ENCODE peak calls at places on chromosomes 1 and 21, in four cellular contexts. A is HepG2, L is H1, Y is GM12878. F is an unnamed sample.

GRCh38 chr1:220702733-220703704 is 12.9 kb downstream of the C1orf115 start:
- DNase-seq in A (no peak), L (no peak), Y (no peak), F (no peak)

GRCh38 chr1:220817907-220818306 is 31.2 kb downstream of the MTARC1 start:
- DNase-seq in A (no peak), L (no peak), Y (no peak), F (no peak)

GRCh38 chr1:116476321-116476720 is 94.5 kb downstream of the CD58 start:
- DNase-seq in A (no peak), L (no peak), Y (no peak), F (no peak)

GRCh38 chr1:153572569-153573015 is 6.9 kb upstream of the S100A2 start:
- DNase-seq in A (peak), L (no peak), Y (peak), F (peak)

GRCh38 chr1:60073605-60074278 is at the start of gene C1orf87:
- DNase-seq in A (no peak), L (peak), Y (no peak), F (no peak)

GRCh38 chr1:116346943-116347673 is 25.9 kb upstream of the ATP1A1 start:
- DNase-seq in A (no peak), L (no peak), Y (no peak), F (no peak)

GRCh38 chr1:79193211-79194079 is 186.9 kb upstream of the ADGRL4 start:
- DNase-seq in A (no peak), L (peak), Y (peak), F (no peak)

GRCh38 chr1:12552111-12552888 is 65.7 kb downstream of the DHRS3 start:
- DNase-seq in A (no peak), L (no peak), Y (no peak), F (no peak)

GRCh38 chr1:196628838-196629237 is 20.6 kb upstream of the KCNT2 start:
- DNase-seq in A (no peak), L (no peak), Y (no peak), F (no peak)

GRCh38 chr1:1123581-1124507 is 8.0 kb upstream of the C1orf159 start:
- DNase-seq in A (no peak), L (no peak), Y (no peak), F (no peak)

GRCh38 chr1:54404263-54404662 is 1.9 kb downstream of the SSBP3 start:
- DNase-seq in A (no peak), L (no peak), Y (no peak), F (no peak)

GRCh38 chr1:168136709-168137514 is at the start of gene GPR161:
- DNase-seq in A (no peak), L (peak), Y (no peak), F (peak)

GRCh38 chr1:168139070-168139469 is 2.3 kb upstream of the GPR161 start:
- DNase-seq in A (no peak), L (no peak), Y (no peak), F (no peak)

GRCh38 chr1:168135982-168136708 is 585 bp downstream of the GPR161 start:
- DNase-seq in A (no peak), L (peak), Y (no peak), F (peak)

GRCh38 chr1:168137515-168137821 is 738 bp upstream of the GPR161 start:
- DNase-seq in A (no peak), L (no peak), Y (no peak), F (no peak)

GRCh38 chr1:168138134-168138533 is 1.4 kb upstream of the GPR161 start:
- DNase-seq in A (no peak), L (no peak), Y (no peak), F (no peak)
- TF ChIP-seq MAX in A (no peak), L (no peak), Y (no peak), F (no peak)

GRCh38 chr1:50278352-50278878 is 144.8 kb downstream of the DMRTA2 start:
- DNase-seq in A (no peak), L (no peak), Y (no peak), F (peak)
- H3K9ac ChIP-seq in A (no peak), L (no peak), Y (no peak), F (no peak)

GRCh38 chr21:35298757-35299156 is 249.7 kb upstream of the RUNX1 start:
- DNase-seq in A (no peak), L (no peak), Y (no peak), F (no peak)

GRCh38 chr21:35297665-35298064 is 248.6 kb upstream of the RUNX1 start:
- DNase-seq in A (no peak), L (no peak), Y (no peak), F (no peak)

GRCh38 chr21:35303085-35303484 is 254.0 kb upstream of the RUNX1 start:
- DNase-seq in A (no peak), L (no peak), Y (no peak), F (no peak)
- TF ChIP-seq TCF12 in A (no peak), L (no peak), Y (no peak), F (peak)

DNA sequence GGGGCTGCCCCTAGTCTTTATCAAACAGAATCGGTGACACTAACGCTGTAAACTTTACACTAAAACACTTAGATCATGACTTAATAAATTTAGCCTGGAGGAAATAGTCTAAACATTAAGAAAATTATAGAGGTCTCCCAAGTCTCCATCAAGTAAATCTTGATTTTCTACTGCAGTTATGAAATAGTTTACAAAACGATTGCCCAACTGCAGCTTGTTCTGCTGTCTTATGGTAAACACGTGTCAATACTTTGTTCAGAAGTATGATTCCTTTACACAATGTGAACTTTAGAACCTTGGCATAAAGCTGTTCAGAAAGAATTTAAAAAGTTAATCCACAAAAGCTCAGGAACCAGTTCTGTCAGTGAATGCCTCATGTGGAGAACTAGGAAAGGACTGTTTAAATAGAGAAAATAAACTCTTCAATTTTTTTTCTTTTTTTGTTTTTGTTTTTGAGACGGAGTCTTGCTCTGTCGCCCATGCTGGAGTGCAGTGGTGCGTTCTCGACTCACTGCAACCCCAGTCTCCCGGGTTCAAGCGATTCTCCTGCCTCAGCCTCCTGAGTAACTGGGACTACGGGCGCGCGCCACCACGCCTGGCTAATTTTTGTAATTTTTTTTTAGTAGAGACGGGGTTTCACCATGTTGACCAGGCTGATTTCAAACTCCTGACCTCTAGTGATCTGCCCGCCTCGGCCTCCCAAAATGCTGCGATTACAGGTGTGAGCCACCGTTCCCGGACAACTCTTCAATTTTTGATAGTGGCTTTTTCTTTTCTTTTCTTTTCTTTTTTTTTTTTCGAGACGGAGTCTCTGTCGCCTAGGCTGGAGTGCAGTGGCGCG is 1.6 kb downstream of the DDI2 start:
- DNase-seq in A (peak), L (no peak), Y (no peak), F (no peak)
- TF ChIP-seq MAX in A (peak), L (no peak), Y (no peak), F (no peak)

GRCh38 chr21:46239817-46240325 is 11.3 kb upstream of the LSS start:
- DNase-seq in A (no peak), L (no peak), Y (no peak), F (no peak)

GRCh38 chr21:46243325-46243724 is 14.8 kb upstream of the LSS start:
- DNase-seq in A (no peak), L (no peak), Y (no peak), F (no peak)

GRCh38 chr21:46234436-46234950 is 5.9 kb upstream of the LSS start:
- DNase-seq in A (no peak), L (no peak), Y (no peak), F (no peak)

GRCh38 chr21:46237474-46237873 is 8.9 kb upstream of the LSS start:
- DNase-seq in A (no peak), L (no peak), Y (no peak), F (no peak)
- H3K9ac ChIP-seq in A (no peak), L (no peak), Y (no peak), F (no peak)

F was measured in SK-N-SH.